ENCODE peak calls at places on chromosomes 2 and 18, in ten cellular contexts. F, I, T, Y, P, G, E, W, A and C are unnamed samples.

GRCh38 chr2:233209978-233210680 is 41.3 kb upstream of the ATG16L1 start:
- DNase-seq in Y (no peak), I (no peak), E (no peak), P (no peak), A (no peak), T (no peak), F (no peak), W (no peak), G (peak), C (no peak)

GRCh38 chr2:218168635-218169462 is 2.1 kb upstream of the CXCR1 start:
- DNase-seq in E (peak), I (peak), P (peak), Y (no peak), F (peak), W (peak), T (peak), G (peak), A (no peak), C (peak)

GRCh38 chr2:235506291-235506996 is 12.6 kb downstream of the AGAP1 start:
- DNase-seq in Y (no peak), A (no peak), E (no peak), G (no peak), I (no peak), F (no peak), W (no peak), T (no peak), P (no peak), C (no peak)

GRCh38 chr2:222281495-222281894 is 17.3 kb downstream of the PAX3 start:
- DNase-seq in E (no peak), P (no peak), I (no peak), T (no peak), G (peak), W (no peak), F (peak), Y (peak), A (no peak), C (no peak)

GRCh38 chr2:107001964-107002696 is 116.2 kb upstream of the ST6GAL2 start:
- DNase-seq in E (no peak), W (peak), G (peak), F (peak), A (no peak), T (no peak), P (no peak), I (no peak), Y (peak), C (peak)

GRCh38 chr18:10927290-10927979 is 221.9 kb downstream of the PIEZO2 start:
- DNase-seq in I (no peak), G (peak), A (no peak), Y (peak), F (peak), W (peak), P (no peak), T (peak), E (no peak), C (peak)

GRCh38 chr2:221569342-221570278 is 2.5 kb downstream of the EPHA4 start:
- DNase-seq in Y (no peak), E (no peak), A (no peak), I (no peak), F (no peak), W (no peak), G (no peak), T (no peak), P (no peak), C (no peak)

GRCh38 chr18:6031004-6031403 is 135.7 kb upstream of the TMEM200C start:
- DNase-seq in W (no peak), T (no peak), E (no peak), P (no peak), F (no peak), Y (no peak), G (no peak), I (no peak), A (no peak), C (peak)

GRCh38 chr2:54853635-54854034 is 130.2 kb downstream of the EML6 start:
- DNase-seq in T (no peak), E (no peak), A (no peak), P (no peak), G (no peak), I (no peak), Y (no peak), F (no peak), W (no peak), C (no peak)

GRCh38 chr2:241007880-241008710 is 9.7 kb downstream of the SNED1 start:
- DNase-seq in P (no peak), I (no peak), A (peak), Y (no peak), G (no peak), W (no peak), T (peak), F (no peak), E (no peak), C (no peak)

GRCh38 chr2:178298785-178299212 is 104.5 kb downstream of the OSBPL6 start:
- DNase-seq in E (peak), Y (peak), T (no peak), G (peak), F (peak), P (no peak), I (no peak), W (peak), A (no peak), C (peak)

GRCh38 chr18:11981633-11982366 is 493 bp downstream of the IMPA2 start:
- DNase-seq in E (no peak), F (peak), G (no peak), W (peak), Y (no peak), A (no peak), P (peak), T (peak), I (no peak), C (peak)

GRCh38 chr2:120175000-120175581 is 48.1 kb downstream of the TMEM185B start:
- DNase-seq in T (no peak), P (peak), W (peak), I (peak), E (peak), G (peak), F (peak), A (no peak), Y (peak), C (peak)

GRCh38 chr2:225932741-225933413 is 533.4 kb downstream of the NYAP2 start:
- DNase-seq in W (no peak), I (no peak), G (no peak), Y (no peak), E (no peak), A (no peak), T (no peak), P (no peak), F (no peak), C (peak)

GRCh38 chr18:49838381-49838780 is 25.0 kb upstream of the ACAA2 start:
- DNase-seq in F (no peak), W (no peak), P (no peak), Y (no peak), I (no peak), T (no peak), E (no peak), A (no peak), G (no peak), C (no peak)

GRCh38 chr2:231604101-231604684 is 11.5 kb downstream of the TEX44 start:
- DNase-seq in A (peak), T (no peak), F (no peak), Y (peak), I (peak), W (no peak), E (peak), P (peak), G (no peak), C (no peak)

GRCh38 chr2:42698940-42699339 is 65.0 kb downstream of the OXER1 start:
- DNase-seq in P (no peak), E (no peak), F (no peak), A (no peak), G (no peak), I (no peak), T (no peak), W (no peak), Y (no peak), C (no peak)

GRCh38 chr2:1641498-1641897 is 102.8 kb downstream of the PXDN start:
- DNase-seq in F (peak), G (no peak), I (no peak), A (no peak), Y (no peak), P (no peak), E (no peak), W (no peak), T (no peak), C (peak)

GRCh38 chr2:54895735-54896134 is 154.5 kb downstream of the RTN4 start:
- DNase-seq in I (no peak), W (peak), F (peak), E (no peak), P (no peak), Y (peak), G (peak), A (no peak), T (no peak), C (peak)

DNA sequence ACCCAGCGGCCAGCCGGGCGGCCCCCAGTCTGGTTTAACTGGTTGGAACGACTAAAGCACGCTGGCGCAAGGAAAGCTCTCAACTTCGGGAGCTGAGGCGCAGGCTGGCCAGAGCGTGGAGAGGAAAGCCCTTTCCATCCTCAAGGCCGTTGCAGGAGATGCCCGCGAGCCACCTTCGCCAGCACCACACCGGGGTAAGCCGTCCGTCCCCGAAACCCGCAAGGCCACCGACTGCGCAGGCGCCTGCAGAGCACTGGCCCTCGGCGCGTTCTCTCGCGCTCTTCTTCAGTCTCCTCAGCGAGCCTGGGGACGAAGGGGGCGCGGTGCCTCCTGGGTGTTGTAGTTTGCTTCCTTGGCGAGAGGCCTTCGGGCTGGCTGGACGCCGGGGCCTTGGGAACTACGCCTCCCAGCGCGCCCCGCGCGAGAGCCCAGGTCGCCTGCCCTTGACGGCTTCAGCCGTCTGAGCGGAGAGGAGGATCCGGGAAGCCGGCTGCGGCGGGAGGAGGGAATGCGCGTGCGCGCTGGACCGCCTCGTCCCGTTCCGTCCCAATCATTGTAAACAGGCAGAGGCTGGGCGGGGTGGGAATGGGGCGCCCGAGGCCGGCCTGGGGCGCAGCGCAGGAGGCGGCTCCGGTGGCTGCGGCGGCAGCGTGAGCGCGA is at the start of gene RALBP1:
- DNase-seq in T (peak), Y (peak), W (peak), F (peak), P (peak), E (peak), A (peak), G (peak), I (peak), C (peak)
- TF ChIP-seq CTCF in T (no peak), Y (peak), W (peak), F (no peak), P (no peak), E (no peak), A (no peak), G (peak), I (no peak), C (no peak)

GRCh38 chr2:46847185-46847710 is 68.4 kb downstream of the MCFD2 start:
- DNase-seq in I (peak), W (peak), P (no peak), A (peak), F (peak), G (peak), Y (peak), T (peak), E (peak), C (peak)
- TF ChIP-seq CTCF in I (no peak), W (no peak), P (no peak), A (no peak), F (no peak), G (no peak), Y (peak), T (no peak), E (no peak), C (no peak)

GRCh38 chr2:73262108-73262651 is 22.1 kb downstream of the FBXO41 start:
- DNase-seq in Y (no peak), T (no peak), A (no peak), P (no peak), F (no peak), E (no peak), G (no peak), I (no peak), W (no peak), C (no peak)
- TF ChIP-seq CTCF in Y (no peak), T (no peak), A (no peak), P (no peak), F (no peak), E (no peak), G (no peak), I (no peak), W (no peak), C (no peak)

DNA sequence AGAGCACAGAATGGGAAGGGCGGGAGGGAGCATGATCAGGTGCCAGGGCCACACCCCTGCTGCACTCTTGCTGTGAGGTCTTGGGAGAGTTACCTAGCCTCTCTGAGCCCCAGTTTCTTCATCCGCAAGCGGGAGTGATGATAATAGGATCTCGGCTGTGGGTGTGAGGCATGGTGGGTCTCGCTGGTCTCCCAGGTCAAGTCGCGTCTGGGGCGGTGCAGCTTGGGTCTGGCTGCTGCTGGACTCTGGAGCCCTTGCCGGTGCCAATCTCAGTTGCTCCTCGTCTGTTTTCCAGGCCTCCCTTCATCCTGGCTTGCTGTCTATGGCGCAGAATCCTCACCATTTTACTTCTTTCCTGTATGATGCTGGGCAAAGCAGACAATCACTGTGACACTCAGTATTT is 130.3 kb upstream of the RAB12 start:
- DNase-seq in E (no peak), G (no peak), T (no peak), P (no peak), A (no peak), I (no peak), Y (no peak), W (no peak), F (no peak), C (no peak)
- TF ChIP-seq CTCF in E (peak), G (no peak), T (no peak), P (no peak), A (no peak), I (peak), Y (peak), W (no peak), F (no peak), C (no peak)

DNA sequence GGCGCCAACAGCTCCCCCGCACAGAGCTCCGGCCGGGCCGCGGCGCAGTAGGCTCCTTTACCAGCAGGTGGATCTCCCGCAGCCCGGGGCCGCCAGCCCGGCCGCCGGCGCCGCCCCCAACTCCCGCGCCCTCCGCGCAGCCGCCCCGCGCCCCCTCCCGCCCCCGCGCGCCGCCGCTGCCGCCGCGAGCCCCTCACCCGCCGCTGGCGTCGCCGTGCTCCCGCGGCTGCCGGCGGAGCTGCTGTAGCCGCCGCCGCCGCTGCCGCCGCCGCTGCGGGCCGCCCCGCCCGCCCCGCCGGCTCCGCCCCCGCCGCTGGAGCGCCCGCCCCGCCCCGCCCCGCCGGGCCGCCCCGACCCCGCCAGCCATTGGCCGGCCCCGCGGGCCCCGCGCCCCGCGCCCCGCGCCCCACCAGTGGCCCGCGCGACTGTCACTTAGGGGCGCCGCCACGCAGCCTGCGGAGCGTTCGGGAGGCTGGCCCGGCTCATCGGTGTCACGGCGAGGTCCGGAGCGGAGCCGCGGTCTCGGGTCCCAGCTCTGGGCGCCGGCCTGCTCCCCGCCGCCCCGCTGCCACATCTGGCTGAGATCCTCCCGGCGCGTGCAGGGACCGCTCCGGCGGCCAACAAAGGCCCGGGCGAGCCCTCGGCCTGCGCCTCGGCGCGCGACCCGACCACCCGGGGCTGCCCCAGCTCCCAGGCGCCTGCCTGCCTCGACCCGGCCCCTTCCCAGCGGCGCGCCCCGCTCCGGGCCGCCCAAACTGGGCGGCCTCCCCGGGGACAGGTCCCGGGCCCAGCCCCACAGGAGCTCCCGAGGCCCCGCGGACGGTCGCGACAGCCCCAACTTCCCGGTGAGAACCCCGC is at the start of gene MGAT4A:
- DNase-seq in E (peak), T (peak), F (peak), W (peak), P (peak), I (peak), Y (no peak), G (no peak), A (peak), C (peak)
- TF ChIP-seq CTCF in E (peak), T (no peak), F (no peak), W (no peak), P (peak), I (no peak), Y (no peak), G (peak), A (no peak), C (no peak)

GRCh38 chr2:5925620-5926019 is 233.4 kb downstream of the SOX11 start:
- DNase-seq in W (no peak), E (no peak), G (no peak), Y (no peak), T (no peak), P (no peak), F (no peak), A (no peak), I (no peak), C (no peak)
- TF ChIP-seq CTCF in W (no peak), E (no peak), G (no peak), Y (no peak), T (no peak), P (no peak), F (no peak), A (no peak), I (no peak), C (no peak)

GRCh38 chr2:69789762-69790600 is 39.5 kb upstream of the GMCL1 start:
- DNase-seq in T (no peak), I (no peak), P (peak), F (peak), W (peak), Y (no peak), E (no peak), A (no peak), G (peak), C (peak)
- TF ChIP-seq CTCF in T (no peak), I (no peak), P (no peak), F (no peak), W (no peak), Y (peak), E (no peak), A (no peak), G (no peak), C (no peak)

DNA sequence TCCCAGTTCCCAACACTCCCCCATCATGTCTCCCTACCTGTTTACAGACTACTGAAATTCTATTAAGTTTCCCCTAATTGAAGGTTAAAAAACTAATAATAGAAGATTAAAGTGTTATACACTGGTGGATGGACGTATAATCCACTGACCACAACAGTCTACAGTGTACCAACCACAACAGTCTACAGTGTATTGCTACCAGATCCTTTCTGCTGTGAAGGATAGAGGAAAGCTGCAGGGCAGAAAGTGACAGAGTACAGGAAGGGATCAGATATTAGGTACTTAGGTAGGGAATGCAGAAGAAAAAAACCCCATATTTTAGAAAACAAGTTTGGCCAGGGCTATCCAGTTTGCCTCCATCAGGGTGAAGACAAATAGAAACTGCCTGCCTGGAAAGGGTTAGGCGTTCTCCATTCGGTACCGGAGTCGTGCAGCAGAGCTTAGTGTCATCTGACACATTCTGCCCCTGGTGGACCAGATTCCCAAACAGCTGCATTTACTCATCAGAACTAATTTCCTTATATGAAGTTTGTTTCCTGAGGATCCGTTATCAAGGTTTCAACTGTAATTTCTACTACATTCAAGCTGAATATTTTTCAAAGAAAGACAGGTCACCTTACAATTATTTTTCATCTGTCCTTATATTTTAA is 49.9 kb downstream of the KLF7 start:
- DNase-seq in T (no peak), P (no peak), I (peak), F (no peak), W (peak), Y (no peak), A (no peak), E (no peak), G (peak), C (peak)
- TF ChIP-seq CTCF in T (no peak), P (no peak), I (no peak), F (peak), W (peak), Y (no peak), A (no peak), E (no peak), G (peak), C (peak)